ENCODE peak calls at places on chromosomes 7 and 10, in six cellular contexts. Z is NCI-H1436; G is astrocyte; E is HuH-7.5; A is T-helper 1 cell; N is stimulated activated CD4-positive, alpha-beta T cell treated with anti-CD3 and anti-CD28 coated beads, TNF-alpha, amount 100 ng/mL, for 1 hour. V is an unnamed sample.

GRCh38 chr7:150369740-150370501 is 1.3 kb downstream of the REPIN1 start:
- DNase-seq in N (no peak), E (no peak), Z (no peak), G (no peak), A (no peak), V (no peak)

GRCh38 chr10:74365109-74365508 is 214.1 kb downstream of the ADK start:
- DNase-seq in N (no peak), G (no peak), E (no peak), A (no peak), Z (no peak), V (no peak)

GRCh38 chr10:32943854-32944661 is 14.0 kb downstream of the ITGB1 start:
- DNase-seq in Z (no peak), E (no peak), A (no peak), G (no peak), N (no peak), V (no peak)

GRCh38 chr7:116988363-116988989 is 35.2 kb downstream of the ST7 start:
- DNase-seq in E (no peak), A (no peak), Z (peak), N (no peak), G (no peak), V (no peak)

GRCh38 chr10:132685121-132685891 is 100.6 kb downstream of the NKX6-2 start:
- DNase-seq in E (peak), G (peak), Z (no peak), A (no peak), N (no peak), V (no peak)

GRCh38 chr10:13773043-13773442 is 186.3 kb downstream of the PRPF18 start:
- DNase-seq in A (no peak), E (no peak), N (no peak), Z (no peak), G (no peak), V (no peak)

GRCh38 chr10:3716093-3716492 is 68.9 kb downstream of the KLF6 start:
- DNase-seq in N (no peak), Z (no peak), A (no peak), G (peak), E (no peak), V (no peak)

GRCh38 chr7:159247910-159248309 is 103.2 kb upstream of the VIPR2 start:
- DNase-seq in A (no peak), N (no peak), E (no peak), Z (no peak), G (no peak), V (no peak)

GRCh38 chr7:156639426-156640256 is 933 bp upstream of the RNF32 start:
- DNase-seq in Z (no peak), A (no peak), G (no peak), N (no peak), E (no peak), V (no peak)